ENCODE peak calls at places on chromosomes 6 and 20, in six cellular contexts. T, C, H, K, Q and V are unnamed samples. For H3K4me1, the result is how much of the 10 kb centered on the place peaks cover.

GRCh38 chr6:106512048-106512957 is 117.0 kb downstream of the RTN4IP1 start:
- DNase-seq in H (peak), K (peak), C (peak), T (peak), Q (no peak), V (peak)

GRCh38 chr6:148323344-148323743 is 19.3 kb upstream of the SASH1 start:
- DNase-seq in H (peak), T (no peak), K (no peak), C (no peak), Q (peak), V (no peak)

GRCh38 chr6:166596741-166597507 is 10.4 kb upstream of the RAMACL start:
- DNase-seq in T (no peak), H (peak), Q (no peak), C (no peak), K (no peak), V (no peak)

GRCh38 chr6:38443750-38444149 is 196.0 kb downstream of the BTBD9 start:
- DNase-seq in K (no peak), H (peak), C (no peak), Q (no peak), T (no peak), V (no peak)

GRCh38 chr6:146968041-146968760 is 236.0 kb upstream of the STXBP5 start:
- DNase-seq in T (no peak), K (no peak), H (peak), Q (peak), C (peak), V (no peak)

GRCh38 chr6:142764306-142764705 is 180.7 kb downstream of the HIVEP2 start:
- DNase-seq in K (no peak), Q (no peak), H (no peak), T (no peak), C (no peak), V (no peak)

GRCh38 chr20:2911200-2911599 is 37.9 kb downstream of the PTPRA start:
- DNase-seq in T (no peak), C (peak), Q (peak), K (no peak), H (no peak), V (no peak)

GRCh38 chr6:30143780-30144179 is 7.8 kb downstream of the TRIM40 start:
- DNase-seq in Q (no peak), H (no peak), T (no peak), C (no peak), K (no peak), V (no peak)

GRCh38 chr6:109772961-109773431 is 81.9 kb downstream of the FIG4 start:
- DNase-seq in T (no peak), K (no peak), Q (peak), H (peak), C (no peak), V (no peak)

GRCh38 chr6:79440590-79440989 is 96.6 kb downstream of the LCA5 start:
- DNase-seq in H (no peak), K (no peak), C (no peak), Q (no peak), T (no peak), V (no peak)
- H2BK5ac ChIP-seq in H (no peak), K (no peak), C (no peak), Q (no peak), T (no peak), V (no peak)

DNA sequence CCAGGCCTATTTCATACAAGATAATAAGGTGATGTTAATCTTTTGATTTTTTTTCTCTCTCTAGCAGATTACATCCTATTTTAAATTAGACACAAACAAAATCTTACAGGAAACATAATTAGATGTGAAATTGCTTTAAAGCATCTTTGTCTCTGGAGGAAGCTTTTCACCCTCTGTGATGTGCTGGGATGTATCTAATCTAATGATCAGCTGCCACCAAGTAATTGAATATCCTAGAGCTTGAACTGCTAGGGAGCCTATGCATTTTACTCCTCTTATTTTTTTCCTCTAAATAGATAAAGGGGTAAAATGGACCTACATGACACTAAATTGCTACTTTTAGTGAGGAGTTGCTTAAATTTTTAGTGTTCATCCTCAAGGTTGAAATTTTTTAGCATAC is 165.6 kb downstream of the MANEA start:
- DNase-seq in T (no peak), K (no peak), Q (no peak), H (no peak), C (no peak), V (no peak)
- H4K91ac ChIP-seq in T (no peak), K (no peak), Q (no peak), H (no peak), C (no peak), V (no peak)

DNA sequence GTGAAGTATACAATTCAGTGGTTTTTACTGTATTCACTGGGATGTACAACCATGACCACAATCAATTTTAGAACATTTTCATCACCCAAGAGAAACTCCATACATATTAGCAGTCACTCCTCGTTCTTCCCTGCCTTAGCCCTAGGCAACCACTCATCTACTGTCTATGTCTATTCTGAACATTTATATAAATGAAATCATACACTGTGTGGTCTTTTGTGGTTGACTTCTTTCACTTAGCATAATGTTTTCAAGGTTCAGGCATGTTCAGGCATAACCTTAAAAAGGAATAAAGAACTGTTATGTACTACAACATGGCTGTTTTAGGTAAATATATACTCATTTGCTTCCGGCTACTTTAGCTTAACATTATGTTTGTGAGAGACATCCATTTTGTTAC is 37.3 kb downstream of the BLTP3A start:
- DNase-seq in Q (no peak), K (no peak), H (no peak), T (no peak), C (no peak), V (no peak)
- H3K4me1 ChIP-seq in Q (under half), K (under half), H (under half), T (under half), C (under half), V (under half)

DNA sequence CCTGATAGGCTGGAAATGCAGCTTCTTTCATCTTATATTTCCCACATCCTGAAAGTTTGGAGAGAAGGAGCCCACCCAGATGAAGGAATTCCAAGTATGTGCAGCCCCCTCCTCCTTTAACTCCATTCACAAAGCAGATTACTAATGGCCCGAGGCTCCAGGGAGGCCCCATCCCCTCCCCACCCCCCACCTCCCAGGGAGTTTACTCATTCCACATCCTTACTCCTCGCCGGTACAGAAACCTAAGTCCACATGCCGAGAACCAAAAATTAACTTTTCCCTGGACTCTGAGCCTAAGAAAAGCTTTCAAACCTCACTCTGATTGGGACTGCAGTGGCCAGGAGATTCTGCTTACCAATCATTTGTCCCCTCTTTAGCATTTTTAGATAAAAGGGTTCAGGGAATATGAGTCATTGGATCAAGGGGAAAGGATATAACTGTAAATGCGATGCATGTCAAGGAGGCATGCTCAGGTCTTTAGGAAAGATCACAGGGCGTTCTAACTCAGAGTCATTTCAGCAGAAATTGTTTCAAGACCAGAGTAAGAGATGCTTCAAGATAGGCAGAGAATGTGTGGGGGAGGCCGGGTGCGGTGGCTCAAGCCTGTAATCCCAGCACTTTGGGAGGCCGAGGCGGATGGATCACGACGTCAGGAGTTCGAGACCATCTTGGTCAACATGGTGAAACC is 31.9 kb upstream of the PIM1 start:
- DNase-seq in C (peak), T (peak), K (peak), H (peak), Q (peak), V (no peak)
- H2BK5ac ChIP-seq in C (peak), T (peak), K (peak), H (peak), Q (peak), V (no peak)

GRCh38 chr6:122578961-122579360 is 31.2 kb upstream of the PKIB start:
- DNase-seq in Q (no peak), K (no peak), H (no peak), C (no peak), T (no peak), V (no peak)
- H4K91ac ChIP-seq in Q (no peak), K (no peak), H (no peak), C (no peak), T (no peak), V (no peak)

DNA sequence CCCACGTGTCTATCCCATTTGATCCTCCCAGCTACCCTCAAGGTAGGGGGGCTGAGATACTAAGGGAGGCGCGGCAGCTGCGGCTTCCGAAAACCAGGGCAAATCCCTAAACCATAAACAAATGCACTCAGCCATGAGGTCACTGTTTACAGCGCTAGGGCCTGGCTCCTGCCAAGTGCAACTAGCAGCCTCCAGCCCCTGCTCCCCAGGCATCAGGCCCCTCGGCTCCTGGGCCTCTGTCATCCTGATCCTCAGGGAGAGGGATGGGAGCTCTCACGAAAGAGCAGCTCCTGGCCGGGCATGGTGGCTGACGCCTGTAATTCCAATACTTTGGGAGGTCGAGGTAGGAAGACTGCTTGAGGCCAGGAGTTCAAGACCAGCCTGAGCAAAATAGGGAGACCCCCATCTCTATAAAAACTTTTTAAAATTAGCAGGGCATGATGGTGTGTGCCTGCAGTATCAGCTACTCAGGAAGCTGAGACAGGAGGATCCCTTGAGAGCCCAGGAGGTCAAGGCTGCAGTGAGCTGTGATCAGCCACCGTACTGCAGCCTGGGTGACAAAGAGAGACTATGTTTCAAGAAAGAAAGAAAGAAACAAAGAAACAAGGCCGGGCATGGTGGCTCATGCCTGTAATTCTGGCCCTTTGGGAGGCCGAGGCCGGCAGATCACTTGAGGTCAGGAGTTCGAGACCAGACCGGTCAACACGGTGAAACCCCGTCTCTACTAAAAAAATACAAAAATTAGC is 42.5 kb upstream of the TLDC2 start:
- DNase-seq in T (no peak), Q (peak), C (no peak), K (no peak), H (peak), V (no peak)
- H3K4me1 ChIP-seq in T (under half), Q (under half), C (under half), K (under half), H (under half), V (under half)

GRCh38 chr6:3258720-3259490 is at the start of gene PSMG4:
- DNase-seq in Q (peak), K (peak), T (peak), C (peak), H (peak), V (peak)

GRCh38 chr6:3260296-3260695 is 1.5 kb downstream of the PSMG4 start:
- DNase-seq in K (no peak), Q (no peak), H (no peak), C (no peak), T (no peak), V (no peak)

GRCh38 chr6:3258201-3258600 is 546 bp upstream of the PSMG4 start:
- DNase-seq in T (no peak), C (no peak), H (no peak), Q (no peak), K (no peak), V (no peak)

GRCh38 chr6:3260772-3261517 is 2.2 kb downstream of the PSMG4 start:
- DNase-seq in T (no peak), K (no peak), H (no peak), C (no peak), Q (no peak), V (no peak)

GRCh38 chr6:3259491-3259958 is 778 bp downstream of the PSMG4 start:
- DNase-seq in K (peak), T (no peak), C (peak), H (peak), Q (peak), V (no peak)
- H2BK5ac ChIP-seq in K (no peak), T (peak), C (no peak), H (no peak), Q (peak), V (no peak)

GRCh38 chr6:158993639-158994038 is 6.4 kb downstream of the RSPH3 start:
- DNase-seq in H (no peak), Q (no peak), T (no peak), K (no peak), C (no peak), V (no peak)
- H4K91ac ChIP-seq in H (no peak), Q (no peak), T (no peak), K (no peak), C (no peak), V (no peak)